ENCODE peak calls at places on chromosomes 12 and 14, in six cellular contexts. O is Panc1, B is psoas muscle, V is fibroblast of lung, J is colonic mucosa, G is bronchial epithelial cell. K is an unnamed sample. For H3K27me3, the result is how much of the 10 kb centered on the place peaks cover.

GRCh38 chr12:115636546-115636945 is 640.9 kb downstream of the MED13L start:
- DNase-seq in O (no peak), G (no peak), J (no peak), B (no peak), V (no peak), K (no peak)

GRCh38 chr12:71636704-71637115 is 26.9 kb downstream of the ZFC3H1 start:
- DNase-seq in V (peak), J (no peak), G (peak), O (peak), B (no peak), K (no peak)

GRCh38 chr12:27573972-27574371 is 50.0 kb downstream of the PPFIBP1 start:
- DNase-seq in B (no peak), O (no peak), G (peak), J (no peak), V (peak), K (no peak)

GRCh38 chr14:75946785-75947184 is 35.0 kb downstream of the TGFB3 start:
- DNase-seq in B (no peak), J (no peak), O (no peak), V (no peak), G (no peak), K (no peak)

GRCh38 chr14:39431416-39432178 is 636 bp downstream of the FBXO33 start:
- DNase-seq in V (peak), G (peak), O (no peak), J (peak), B (peak), K (peak)

GRCh38 chr12:23887055-23887835 is 62.2 kb downstream of the SOX5 start:
- DNase-seq in G (peak), B (no peak), V (peak), J (no peak), O (no peak), K (no peak)

GRCh38 chr12:2795291-2796186 is 769 bp downstream of the FKBP4 start:
- DNase-seq in O (no peak), G (no peak), J (peak), B (peak), V (peak), K (peak)

GRCh38 chr12:40832668-40833067 is 140.4 kb downstream of the CNTN1 start:
- DNase-seq in O (no peak), B (no peak), V (no peak), G (no peak), J (no peak), K (no peak)

GRCh38 chr14:77338332-77338731 is 17.5 kb downstream of the GSTZ1 start:
- DNase-seq in G (no peak), J (no peak), V (no peak), O (no peak), B (no peak), K (no peak)

GRCh38 chr12:17853054-17853453 is 236.9 kb downstream of the RERGL start:
- DNase-seq in G (no peak), V (no peak), J (no peak), B (no peak), O (no peak), K (no peak)

GRCh38 chr14:74459289-74459946 is 33.4 kb upstream of the SYNDIG1L start:
- DNase-seq in J (no peak), V (peak), G (peak), O (no peak), B (no peak), K (no peak)

GRCh38 chr14:56979961-56980360 is 169.7 kb upstream of the OTX2 start:
- DNase-seq in G (no peak), O (no peak), V (no peak), J (no peak), B (no peak), K (no peak)

GRCh38 chr14:92224348-92224954 is 98.5 kb upstream of the SLC24A4 start:
- DNase-seq in G (peak), V (peak), J (no peak), O (no peak), B (no peak), K (no peak)

GRCh38 chr12:6532927-6533652 is 1.2 kb upstream of the GAPDH start:
- DNase-seq in J (peak), V (peak), G (peak), O (no peak), B (peak), K (peak)

GRCh38 chr14:50018236-50019210 is 97.8 kb downstream of the VCPKMT start:
- DNase-seq in G (no peak), B (no peak), O (no peak), J (peak), V (peak), K (no peak)

GRCh38 chr12:30898846-30899245 is 27.7 kb upstream of the TSPAN11 start:
- DNase-seq in G (peak), O (no peak), B (no peak), J (no peak), V (no peak), K (no peak)

GRCh38 chr12:105820407-105821140 is 318.2 kb downstream of the NUAK1 start:
- DNase-seq in O (no peak), B (peak), J (no peak), G (peak), V (peak), K (no peak)

GRCh38 chr14:99951085-99951484 is 114.1 kb upstream of the EVL start:
- DNase-seq in J (no peak), B (no peak), O (no peak), V (no peak), G (no peak), K (no peak)

GRCh38 chr12:116474331-116474730 is 84.8 kb upstream of the MAP1LC3B2 start:
- DNase-seq in V (no peak), J (no peak), B (no peak), G (no peak), O (no peak), K (no peak)

GRCh38 chr14:105536051-105536450 is 9.7 kb downstream of the TMEM121 start:
- DNase-seq in O (no peak), G (no peak), B (peak), J (no peak), V (no peak), K (peak)

GRCh38 chr14:89164168-89165074 is 252.6 kb downstream of the FOXN3 start:
- DNase-seq in V (no peak), J (no peak), B (no peak), G (no peak), O (no peak), K (no peak)

GRCh38 chr12:12265571-12266388 is 1.1 kb downstream of the LRP6 start:
- DNase-seq in V (peak), J (peak), B (no peak), O (no peak), G (peak), K (no peak)

GRCh38 chr12:108430245-108430644 is 84.8 kb upstream of the FICD start:
- DNase-seq in G (no peak), B (no peak), J (no peak), V (peak), O (no peak), K (no peak)

GRCh38 chr12:105961821-105962671 is 176.7 kb downstream of the NUAK1 start:
- DNase-seq in B (no peak), J (no peak), G (peak), O (no peak), V (no peak), K (no peak)

GRCh38 chr14:85402546-85403162 is 127.3 kb upstream of the FLRT2 start:
- DNase-seq in V (no peak), J (no peak), O (no peak), G (no peak), B (no peak), K (no peak)

GRCh38 chr12:111628505-111629260 is 29.6 kb upstream of the ATXN2 start:
- DNase-seq in J (no peak), O (no peak), V (no peak), G (no peak), B (no peak), K (no peak)

GRCh38 chr14:24692382-24693352 is 58.7 kb upstream of the GZMB start:
- DNase-seq in V (no peak), O (no peak), G (no peak), J (no peak), B (no peak), K (no peak)

GRCh38 chr12:55244309-55244708 is at the start of gene OR6C74:
- DNase-seq in G (no peak), B (no peak), J (no peak), O (no peak), V (no peak), K (no peak)
- H3K27me3 ChIP-seq in G (under half), B (under half), J (under half), O (under half), V (under half), K (under half)

GRCh38 chr12:132238487-132239248 is 90.7 kb downstream of the GALNT9 start:
- DNase-seq in G (no peak), V (no peak), B (no peak), J (no peak), O (no peak), K (no peak)

GRCh38 chr12:132237772-132238486 is 91.5 kb downstream of the GALNT9 start:
- DNase-seq in G (no peak), J (no peak), O (no peak), V (no peak), B (no peak), K (peak)

GRCh38 chr12:132236129-132236929 is 92.1 kb downstream of the NOC4L start:
- DNase-seq in O (no peak), G (no peak), B (no peak), V (no peak), J (no peak), K (peak)

GRCh38 chr12:132236930-132237771 is 92.2 kb downstream of the GALNT9 start:
- DNase-seq in G (no peak), J (no peak), V (no peak), B (no peak), O (no peak), K (peak)

DNA sequence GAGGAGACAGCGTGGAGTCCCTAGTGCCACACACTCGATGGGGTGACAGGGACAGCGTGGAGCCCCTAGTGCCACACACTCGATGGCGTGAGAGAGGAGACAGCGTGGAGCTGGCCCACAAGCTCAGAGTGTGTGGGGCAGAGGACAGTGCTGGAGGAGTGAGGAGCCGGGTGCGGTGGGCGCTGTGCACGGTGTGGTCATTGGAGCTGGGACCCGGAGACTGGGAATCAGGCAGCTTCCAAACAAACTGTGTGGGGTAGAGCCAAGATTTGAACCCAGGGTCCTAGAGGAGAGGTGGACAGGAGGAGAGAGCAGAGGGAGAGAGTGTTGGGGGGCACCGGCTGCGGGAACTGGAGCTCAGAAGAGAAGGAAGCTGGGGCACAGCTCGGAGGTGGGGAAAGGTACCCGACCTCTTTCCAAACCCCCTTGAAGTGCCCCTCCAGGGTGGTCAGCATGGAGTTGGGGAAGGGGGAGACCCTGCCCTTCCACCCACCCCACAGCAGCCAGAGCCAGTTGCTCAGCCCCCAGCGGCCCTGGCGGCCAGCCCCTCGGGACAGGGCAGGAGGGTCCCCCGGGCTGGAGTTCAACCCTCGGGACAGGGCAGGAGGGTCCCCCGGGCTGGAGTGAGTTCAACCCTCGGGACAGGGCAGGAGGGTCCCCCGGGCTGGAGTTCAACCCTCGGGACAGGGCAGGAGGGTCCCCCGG is 91.0 kb downstream of the NOC4L start:
- DNase-seq in O (no peak), B (no peak), J (no peak), G (no peak), V (no peak), K (no peak)
- H3K27me3 ChIP-seq in O (under half), B (under half), J (under half), G (under half), V (under half), K (under half)

GRCh38 chr14:103549361-103550311 is 12.8 kb downstream of the BAG5 start:
- DNase-seq in B (peak), G (no peak), J (no peak), V (no peak), O (no peak), K (peak)
- H3K27me3 ChIP-seq in B (under half), G (under half), J (under half), V (under half), O (under half), K (under half)

DNA sequence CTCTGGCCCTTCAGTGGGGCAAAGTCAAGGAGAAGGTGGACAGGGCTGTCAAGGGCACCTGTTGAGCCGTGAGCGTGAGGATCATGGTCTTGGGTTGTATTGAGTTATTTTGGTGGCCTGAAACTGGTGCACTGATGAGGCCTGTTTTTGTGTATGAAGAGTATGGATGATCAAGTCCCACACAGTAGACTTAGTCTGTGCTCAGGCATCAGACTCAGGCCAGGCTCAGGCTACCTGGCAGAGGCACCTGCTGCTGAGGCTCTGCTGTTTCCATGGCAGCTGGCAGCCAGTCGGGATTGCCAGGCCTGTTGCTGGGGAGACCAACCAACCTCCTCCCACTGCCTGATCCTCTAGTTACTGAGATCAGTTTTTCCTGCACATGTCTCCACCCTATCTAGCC is 5.2 kb downstream of the JPH4 start:
- DNase-seq in O (no peak), B (no peak), J (no peak), V (no peak), G (no peak), K (no peak)
- H3K27me3 ChIP-seq in O (under half), B (under half), J (under half), V (under half), G (under half), K (under half)

DNA sequence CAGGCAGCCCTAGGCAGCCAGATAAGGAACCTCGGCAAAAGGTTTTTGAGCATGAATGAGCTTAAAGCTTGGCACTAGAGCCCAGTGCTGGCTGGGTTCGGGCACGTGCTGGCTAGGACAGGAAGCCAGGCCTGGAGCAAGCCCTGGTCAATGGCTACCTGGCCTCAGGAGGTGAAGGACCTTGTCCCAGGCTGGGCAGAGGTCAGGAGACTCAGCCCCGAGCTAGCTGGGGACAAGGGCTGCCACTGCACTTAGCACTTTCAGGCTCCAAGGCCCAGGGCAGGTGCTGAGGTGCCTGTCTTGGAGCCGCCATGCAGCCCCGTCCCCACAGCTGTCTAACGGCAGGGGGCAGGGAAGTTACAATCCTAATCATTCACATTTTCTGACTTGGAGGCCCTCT is 4.3 kb upstream of the AQP6 start:
- DNase-seq in V (no peak), G (no peak), O (no peak), B (no peak), J (no peak), K (peak)
- H3K27me3 ChIP-seq in V (half or more), G (under half), O (under half), B (under half), J (under half), K (under half)

GRCh38 chr14:78341827-78342389 is 171.7 kb downstream of the NRXN3 start:
- DNase-seq in O (no peak), B (no peak), J (no peak), G (peak), V (no peak), K (no peak)
- H3K27me3 ChIP-seq in O (under half), B (under half), J (under half), G (under half), V (under half), K (under half)

GRCh38 chr14:36588119-36588518 is 5.7 kb upstream of the NKX2-8 start:
- DNase-seq in G (no peak), O (no peak), V (no peak), B (no peak), J (no peak), K (no peak)
- H3K27me3 ChIP-seq in G (under half), O (under half), V (under half), B (under half), J (under half), K (under half)

DNA sequence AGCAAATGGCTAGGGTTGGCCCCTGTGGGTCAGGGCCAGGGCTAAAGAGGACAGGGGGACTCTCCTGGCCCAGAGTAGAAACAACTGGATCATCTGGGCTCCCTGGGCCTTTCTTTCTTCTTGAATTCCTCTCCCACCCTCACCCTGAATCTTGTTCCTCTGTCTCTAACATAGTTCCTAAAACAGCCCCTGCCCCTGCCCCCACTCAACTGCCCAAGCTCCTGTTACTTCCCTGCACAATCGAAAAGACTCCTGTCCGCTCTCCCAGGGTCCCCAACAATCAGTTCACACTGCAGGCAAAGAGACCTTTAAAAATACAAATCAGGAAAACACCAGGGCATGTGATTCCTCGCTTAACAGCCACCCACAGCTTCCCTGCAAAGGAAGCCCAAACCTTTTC is 18.0 kb upstream of the ANKRD33 start:
- DNase-seq in O (no peak), G (no peak), J (no peak), V (no peak), B (no peak), K (peak)
- H3K27me3 ChIP-seq in O (under half), G (under half), J (under half), V (under half), B (under half), K (under half)

GRCh38 chr12:131836193-131836592 is 8.0 kb downstream of the MMP17 start:
- DNase-seq in J (no peak), G (no peak), B (no peak), O (no peak), V (peak), K (no peak)

GRCh38 chr12:131835616-131836171 is 7.5 kb downstream of the MMP17 start:
- DNase-seq in B (no peak), V (no peak), J (no peak), O (no peak), G (no peak), K (no peak)

GRCh38 chr12:131834798-131835615 is 6.8 kb downstream of the MMP17 start:
- DNase-seq in B (no peak), V (no peak), O (no peak), G (no peak), J (no peak), K (no peak)

GRCh38 chr12:131833896-131834641 is 5.9 kb downstream of the MMP17 start:
- DNase-seq in G (no peak), J (no peak), V (peak), O (no peak), B (no peak), K (no peak)

DNA sequence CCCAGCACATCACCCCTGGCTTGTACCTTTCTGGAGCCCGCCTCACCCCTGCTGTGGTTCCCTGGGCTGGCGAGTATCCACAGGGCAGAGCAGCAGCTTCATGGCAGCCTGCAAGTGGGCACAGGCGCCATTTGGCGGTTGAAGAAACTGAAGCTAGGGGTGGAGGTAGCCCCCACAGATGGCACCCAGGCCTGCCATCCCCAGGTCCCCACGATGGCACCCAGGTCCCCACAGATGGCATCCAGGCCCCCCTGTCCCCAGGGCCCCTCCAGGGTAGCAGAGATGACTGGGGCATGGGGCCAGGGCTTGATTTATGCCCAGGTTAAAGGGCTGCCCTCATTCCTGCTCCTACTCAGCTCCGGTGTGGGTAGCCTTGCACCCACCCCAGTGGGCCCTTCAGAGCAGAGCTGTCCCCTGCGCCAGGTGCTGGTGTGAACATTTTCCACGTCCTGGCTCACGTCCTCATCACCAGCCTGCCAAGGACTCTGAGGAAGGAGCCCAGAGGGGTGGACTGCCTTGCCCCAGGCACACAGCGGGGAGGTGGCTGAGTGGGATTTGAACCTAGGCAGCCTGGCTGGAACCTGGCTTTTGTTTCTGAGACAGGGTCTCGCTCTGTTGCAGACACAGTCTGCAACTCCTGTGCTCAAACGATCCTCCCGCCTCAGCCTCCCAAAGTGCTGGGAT is 8.7 kb downstream of the MMP17 start:
- DNase-seq in J (no peak), O (no peak), G (no peak), B (no peak), V (no peak), K (no peak)
- H3K27me3 ChIP-seq in J (under half), O (under half), G (under half), B (under half), V (under half), K (under half)